ENCODE peak calls at places on chromosomes 5 and 9, in five cellular contexts. R, P, C, W and S are unnamed samples.

GRCh38 chr9:71121275-71122168 is at the start of gene TRPM3:
- DNase-seq in R (no peak), P (no peak), C (no peak), W (peak), S (no peak)

GRCh38 chr9:80061096-80061495 is 489.3 kb downstream of the TLE4 start:
- DNase-seq in R (no peak), P (no peak), C (peak), W (no peak), S (no peak)

GRCh38 chr5:127924606-127925005 is 159.0 kb upstream of the SLC12A2 start:
- DNase-seq in R (no peak), P (no peak), C (no peak), W (no peak), S (no peak)

GRCh38 chr5:32172908-32173393 is 1.2 kb downstream of the GOLPH3 start:
- DNase-seq in R (no peak), P (no peak), C (no peak), W (no peak), S (no peak)

GRCh38 chr9:99162759-99163364 is 57.9 kb downstream of the TGFBR1 start:
- DNase-seq in R (peak), P (no peak), C (peak), W (peak), S (peak)

GRCh38 chr9:16126042-16126441 is 573.2 kb downstream of the CCDC171 start:
- DNase-seq in R (no peak), P (no peak), C (no peak), W (no peak), S (no peak)

GRCh38 chr9:114117996-114118830 is 19.1 kb upstream of the KIF12 start:
- DNase-seq in R (no peak), P (no peak), C (no peak), W (no peak), S (peak)

GRCh38 chr9:92141144-92142129 is 26.2 kb upstream of the SPTLC1 start:
- DNase-seq in R (peak), P (no peak), C (peak), W (peak), S (no peak)

GRCh38 chr5:61289241-61289640 is 42.8 kb upstream of the ZSWIM6 start:
- DNase-seq in R (no peak), P (no peak), C (no peak), W (peak), S (no peak)

GRCh38 chr5:109455598-109456096 is 45.9 kb upstream of the PJA2 start:
- DNase-seq in R (peak), P (no peak), C (peak), W (no peak), S (no peak)

GRCh38 chr5:142356318-142356715 is 31.5 kb upstream of the SPRY4 start:
- DNase-seq in R (no peak), P (no peak), C (peak), W (no peak), S (no peak)

GRCh38 chr5:76479973-76480667 is 77.0 kb downstream of the IQGAP2 start:
- DNase-seq in R (no peak), P (peak), C (no peak), W (no peak), S (no peak)

GRCh38 chr9:88753691-88754367 is 218.9 kb downstream of the NXNL2 start:
- DNase-seq in R (peak), P (no peak), C (peak), W (no peak), S (no peak)

GRCh38 chr5:127313847-127314473 is 23.4 kb downstream of the MEGF10 start:
- DNase-seq in R (peak), P (peak), C (peak), W (peak), S (no peak)

GRCh38 chr9:118059520-118060278 is 355.5 kb downstream of the TLR4 start:
- DNase-seq in R (peak), P (no peak), C (peak), W (peak), S (peak)

GRCh38 chr5:5304361-5305035 is 118.0 kb upstream of the ICE1 start:
- DNase-seq in R (no peak), P (no peak), C (no peak), W (peak), S (no peak)

GRCh38 chr9:135403733-135404450 is 75.7 kb upstream of the PPP1R26 start:
- DNase-seq in R (peak), P (no peak), C (no peak), W (no peak), S (no peak)

GRCh38 chr9:129910628-129911567 is 75.6 kb downstream of the USP20 start:
- DNase-seq in R (peak), P (no peak), C (peak), W (no peak), S (no peak)

GRCh38 chr5:88778736-88779135 is 104.2 kb downstream of the MEF2C start:
- DNase-seq in R (no peak), P (no peak), C (no peak), W (no peak), S (no peak)
- H3K4me3 ChIP-seq in R (no peak), P (no peak), C (no peak), W (no peak), S (no peak)

GRCh38 chr5:122997294-122997693 is 39.2 kb downstream of the PPIC start:
- DNase-seq in R (no peak), P (no peak), C (no peak), W (peak), S (no peak)

GRCh38 chr5:123001801-123002200 is 34.7 kb downstream of the PPIC start:
- DNase-seq in R (no peak), P (no peak), C (no peak), W (no peak), S (no peak)

GRCh38 chr5:122999947-123000563 is 36.5 kb downstream of the PPIC start:
- DNase-seq in R (peak), P (peak), C (peak), W (peak), S (peak)

GRCh38 chr5:122996102-122996501 is 40.4 kb downstream of the PPIC start:
- DNase-seq in R (no peak), P (no peak), C (no peak), W (no peak), S (no peak)

DNA sequence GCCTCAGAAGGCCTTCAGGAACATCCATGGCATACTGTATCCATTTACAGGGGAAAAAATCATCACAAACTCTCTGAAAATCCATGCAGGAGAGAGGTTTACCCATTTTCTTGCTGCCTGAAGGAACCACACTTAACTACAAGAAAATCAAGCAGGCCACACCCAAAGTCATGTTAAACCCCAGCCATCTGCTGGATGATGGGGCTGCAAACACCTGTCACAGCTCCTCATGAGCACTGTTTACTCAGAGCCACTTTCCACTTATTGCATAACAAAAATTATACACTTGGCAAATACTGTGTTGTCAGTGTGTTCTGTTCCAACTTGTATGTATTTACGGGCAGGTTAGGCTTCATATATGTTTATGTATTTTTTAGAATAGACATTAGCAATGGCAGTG is 35.8 kb downstream of the PPIC start:
- DNase-seq in R (no peak), P (no peak), C (no peak), W (no peak), S (no peak)
- TF ChIP-seq CTCF in R (no peak), P (no peak), C (no peak), W (no peak), S (no peak)

GRCh38 chr9:35603506-35603985 is 1.5 kb upstream of the TESK1 start:
- DNase-seq in R (peak), P (peak), C (peak), W (peak), S (peak)
- H3K4me3 ChIP-seq in R (peak), P (peak), C (peak), W (peak), S (peak)

GRCh38 chr5:80408976-80409926 is 1.4 kb downstream of the ZFYVE16 start:
- DNase-seq in R (peak), P (no peak), C (peak), W (peak), S (no peak)

GRCh38 chr5:80406980-80407734 is 707 bp upstream of the ZFYVE16 start:
- DNase-seq in R (peak), P (peak), C (peak), W (no peak), S (no peak)

GRCh38 chr5:80408475-80408875 is 611 bp downstream of the ZFYVE16 start:
- DNase-seq in R (peak), P (no peak), C (peak), W (no peak), S (no peak)

GRCh38 chr5:80411589-80412219 is 3.8 kb downstream of the ZFYVE16 start:
- DNase-seq in R (no peak), P (no peak), C (no peak), W (no peak), S (no peak)

GRCh38 chr5:80407735-80408474 is at the start of gene ZFYVE16:
- DNase-seq in R (peak), P (peak), C (peak), W (peak), S (peak)
- TF ChIP-seq CTCF in R (peak), P (peak), C (peak), W (no peak), S (no peak)

DNA sequence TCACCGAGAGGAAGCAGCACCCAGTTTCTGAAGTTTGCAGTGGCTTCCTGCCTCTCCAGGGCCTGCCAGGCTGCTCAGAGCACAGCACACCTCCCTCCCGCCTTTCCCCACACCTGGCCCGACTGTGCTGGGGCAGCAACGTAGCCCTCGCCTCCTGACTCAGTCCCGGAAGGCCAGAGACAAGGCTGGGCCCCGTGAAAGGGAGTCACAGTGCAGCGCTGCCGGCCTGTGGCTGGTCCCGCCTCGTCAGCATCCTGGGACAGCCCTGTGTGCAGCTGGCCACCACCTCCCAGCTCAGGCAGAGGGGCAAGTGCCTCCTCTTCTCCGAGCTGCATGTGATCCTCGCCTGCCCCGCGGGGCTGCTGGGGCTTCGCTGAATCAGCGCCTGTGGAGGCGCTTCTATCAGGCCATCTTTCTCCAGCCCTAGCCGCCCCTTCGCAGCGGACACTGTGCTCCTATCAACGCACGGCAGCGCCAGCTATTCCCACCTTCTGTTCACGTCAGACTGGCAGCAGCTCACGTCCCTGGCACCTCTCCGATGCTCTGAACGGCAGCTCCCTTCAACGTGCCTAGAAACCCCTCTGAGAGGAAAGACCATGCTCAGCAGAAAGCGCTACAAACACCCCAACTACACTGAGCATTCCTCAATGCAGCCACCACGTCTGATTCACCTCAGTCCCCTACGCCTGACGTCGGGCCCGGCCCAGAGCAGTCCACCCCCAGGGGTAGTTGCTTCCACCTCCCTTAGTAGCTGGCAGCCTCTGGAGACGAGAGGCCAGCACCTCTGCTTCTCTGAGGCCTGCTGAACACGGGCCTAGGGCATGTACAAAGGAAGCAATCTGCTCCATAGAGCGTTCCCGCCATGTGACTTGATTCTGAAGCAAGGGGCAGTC is 78.8 kb downstream of the GPR21 start:
- DNase-seq in R (peak), P (no peak), C (no peak), W (peak), S (no peak)
- H3K4me3 ChIP-seq in R (no peak), P (no peak), C (no peak), W (no peak), S (no peak)

DNA sequence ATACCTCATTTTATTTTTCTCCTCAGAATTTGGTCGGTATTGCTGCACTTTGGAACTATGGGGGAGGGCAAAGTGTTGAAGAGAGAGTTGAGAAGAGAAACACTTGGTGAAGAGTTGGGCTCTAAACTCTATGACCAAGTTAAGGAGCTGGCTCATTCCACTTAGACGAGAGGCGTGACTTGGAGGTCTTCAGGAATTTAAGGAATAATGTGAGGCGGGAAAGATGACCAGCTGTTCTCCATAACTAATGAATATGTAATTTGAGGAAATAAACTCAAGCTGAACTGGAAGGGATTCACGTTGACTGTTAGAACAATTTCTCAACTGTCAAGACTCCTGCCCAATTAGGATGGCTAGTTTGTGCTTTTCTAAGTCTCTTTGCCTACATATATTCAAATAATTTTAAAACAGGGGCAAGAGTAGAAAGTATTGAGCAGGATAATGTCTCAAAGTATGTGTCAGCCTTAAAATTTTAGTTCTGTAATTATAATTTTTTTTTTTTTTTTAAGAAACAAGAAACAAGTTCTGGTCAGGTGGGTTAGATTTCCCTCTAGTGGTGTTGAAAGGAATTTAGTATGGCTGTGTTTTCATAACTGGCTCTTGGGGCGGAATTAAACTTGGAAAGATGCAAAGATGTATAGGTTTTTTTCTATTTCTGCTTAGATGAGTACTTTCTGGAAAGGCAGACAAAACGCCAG is 33.4 kb downstream of the TMEM252 start:
- DNase-seq in R (peak), P (no peak), C (peak), W (peak), S (no peak)
- TF ChIP-seq CTCF in R (peak), P (peak), C (peak), W (peak), S (peak)

GRCh38 chr5:6705088-6705487 is 8.1 kb upstream of the TENT4A start:
- DNase-seq in R (no peak), P (no peak), C (no peak), W (no peak), S (no peak)
- H3K4me3 ChIP-seq in R (no peak), P (no peak), C (no peak), W (no peak), S (no peak)

GRCh38 chr5:57887851-57888621 is 405.4 kb upstream of the ACTBL2 start:
- DNase-seq in R (peak), P (peak), C (peak), W (peak), S (peak)
- TF ChIP-seq CTCF in R (peak), P (peak), C (peak), W (peak), S (peak)

GRCh38 chr5:40841068-40841805 is at the start of gene CARD6:
- DNase-seq in R (peak), P (no peak), C (peak), W (no peak), S (no peak)

GRCh38 chr5:40838076-40838475 is 3.1 kb upstream of the RPL37 start:
- DNase-seq in R (no peak), P (no peak), C (no peak), W (no peak), S (no peak)

GRCh38 chr5:40846371-40846770 is 5.2 kb downstream of the CARD6 start:
- DNase-seq in R (no peak), P (no peak), C (no peak), W (no peak), S (no peak)

GRCh38 chr5:40844565-40844964 is 3.4 kb downstream of the CARD6 start:
- DNase-seq in R (no peak), P (no peak), C (no peak), W (no peak), S (no peak)

DNA sequence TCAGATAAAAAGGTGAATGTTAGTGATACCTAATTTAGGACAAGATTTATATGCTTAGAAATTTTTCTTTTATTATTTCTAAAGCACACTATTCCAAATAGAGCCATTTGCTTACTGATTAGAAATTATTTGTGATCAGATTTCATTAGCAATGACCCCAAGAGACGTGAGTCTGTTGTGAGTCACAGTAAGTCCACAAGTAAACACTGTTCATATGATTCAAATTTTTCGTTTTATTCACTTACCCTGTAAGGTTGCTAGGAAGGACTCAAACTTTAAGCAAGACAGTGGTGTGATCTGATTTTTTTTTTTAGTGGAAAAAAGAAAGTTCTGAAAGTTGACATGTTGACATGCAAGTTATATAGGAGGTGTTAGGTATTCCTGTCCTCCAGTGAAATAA is 1.2 kb downstream of the CARD6 start:
- DNase-seq in R (no peak), P (no peak), C (peak), W (no peak), S (no peak)
- H3K4me3 ChIP-seq in R (no peak), P (no peak), C (peak), W (no peak), S (no peak)